ENCODE peak calls at places on chromosomes 1 and 21, in four cellular contexts. M, Q, N and C are unnamed samples.

GRCh38 chr1:213281610-213282316 is 230.7 kb downstream of the RPS6KC1 start:
- DNase-seq in N (no peak), M (no peak), Q (no peak), C (no peak)

GRCh38 chr21:45410151-45410864 is 5.3 kb downstream of the COL18A1 start:
- DNase-seq in Q (no peak), M (no peak), N (no peak), C (no peak)

GRCh38 chr1:69611316-69611715 is 43.6 kb downstream of the LRRC7 start:
- DNase-seq in M (no peak), Q (no peak), N (peak), C (no peak)

GRCh38 chr21:26453258-26453657 is 119.8 kb downstream of the CYYR1 start:
- DNase-seq in N (no peak), M (no peak), Q (no peak), C (no peak)

GRCh38 chr1:159468321-159468720 is 28.8 kb downstream of the OR10J1 start:
- DNase-seq in M (no peak), N (no peak), Q (no peak), C (no peak)

GRCh38 chr1:165073402-165074007 is 283.0 kb downstream of the LMX1A start:
- DNase-seq in Q (peak), M (no peak), N (no peak), C (peak)

GRCh38 chr1:181936768-181937581 is 124.5 kb downstream of the ZNF648 start:
- DNase-seq in N (no peak), Q (peak), M (peak), C (peak)

GRCh38 chr1:151314137-151314875 is 12.9 kb downstream of the PI4KB start:
- DNase-seq in N (peak), M (peak), Q (no peak), C (peak)

GRCh38 chr1:92858564-92859399 is 26.9 kb downstream of the RPL5 start:
- DNase-seq in M (peak), N (peak), Q (peak), C (peak)

GRCh38 chr1:235930543-235930942 is 63.8 kb upstream of the LYST start:
- DNase-seq in M (no peak), N (no peak), Q (no peak), C (no peak)

GRCh38 chr1:36561365-36561731 is 78.6 kb upstream of the CSF3R start:
- DNase-seq in Q (no peak), M (no peak), N (no peak), C (no peak)

GRCh38 chr1:23098463-23099170 is 70.0 kb downstream of the LUZP1 start:
- DNase-seq in Q (no peak), M (peak), N (no peak), C (peak)

GRCh38 chr1:226875641-226876295 is 5.4 kb downstream of the PSEN2 start:
- DNase-seq in N (no peak), M (no peak), Q (no peak), C (peak)

GRCh38 chr21:45864436-45864835 is 117.1 kb upstream of the COL6A1 start:
- DNase-seq in M (no peak), Q (no peak), N (no peak), C (no peak)

GRCh38 chr21:30478015-30478414 is 2.2 kb downstream of the KRTAP19-1 start:
- DNase-seq in M (no peak), Q (peak), N (no peak), C (no peak)

GRCh38 chr1:165854101-165854845 is 26.9 kb downstream of the UCK2 start:
- DNase-seq in Q (no peak), M (peak), N (peak), C (no peak)

GRCh38 chr1:63966016-63966415 is 192.2 kb downstream of the ROR1 start:
- DNase-seq in Q (no peak), M (no peak), N (no peak), C (no peak)

GRCh38 chr1:239744851-239745250 is 346.8 kb upstream of the FMN2 start:
- DNase-seq in Q (no peak), N (no peak), M (no peak), C (no peak)

GRCh38 chr1:158112994-158113758 is 67.5 kb upstream of the CD1D start:
- DNase-seq in M (no peak), N (no peak), Q (no peak), C (no peak)

GRCh38 chr1:115364044-115364775 is 26.2 kb upstream of the NGF start:
- DNase-seq in Q (no peak), N (peak), M (no peak), C (no peak)

GRCh38 chr1:18805925-18806849 is 53.3 kb downstream of the TAS1R2 start:
- DNase-seq in Q (no peak), M (no peak), N (no peak), C (no peak)

GRCh38 chr1:191537030-191537429 is 621.2 kb upstream of the RGS18 start:
- DNase-seq in N (no peak), M (no peak), Q (no peak), C (no peak)

GRCh38 chr1:52032785-52033131 is 852 bp downstream of the KTI12 start:
- DNase-seq in M (peak), N (no peak), Q (no peak), C (peak)

GRCh38 chr1:234214129-234214910 is 158.9 kb upstream of the COA6 start:
- DNase-seq in Q (no peak), N (no peak), M (peak), C (peak)

GRCh38 chr1:106912146-106912545 is 144.3 kb upstream of the PRMT6 start:
- DNase-seq in M (no peak), Q (no peak), N (no peak), C (no peak)

GRCh38 chr1:30315185-30315960 is 408.0 kb downstream of the MATN1 start:
- DNase-seq in Q (no peak), N (no peak), M (no peak), C (no peak)

GRCh38 chr1:209823143-209824041 is 4.4 kb upstream of the UTP25 start:
- DNase-seq in M (no peak), N (no peak), Q (peak), C (no peak)

GRCh38 chr1:13550663-13551062 is 33.0 kb upstream of the PDPN start:
- DNase-seq in Q (peak), M (no peak), N (no peak), C (no peak)

GRCh38 chr1:17056586-17056985 is 2.8 kb upstream of the SDHB start:
- DNase-seq in Q (no peak), M (no peak), N (no peak), C (no peak)

GRCh38 chr1:14769486-14770274 is 171.2 kb downstream of the KAZN start:
- DNase-seq in Q (no peak), N (no peak), M (no peak), C (no peak)

GRCh38 chr1:226438007-226438406 is 30.1 kb upstream of the PARP1 start:
- DNase-seq in M (no peak), N (no peak), Q (no peak), C (no peak)

GRCh38 chr21:36508948-36509347 is 29.0 kb upstream of the CLDN14 start:
- DNase-seq in Q (peak), M (no peak), N (no peak), C (no peak)

GRCh38 chr1:27658951-27659496 is 13.0 kb downstream of the IFI6 start:
- DNase-seq in N (peak), M (peak), Q (no peak), C (no peak)

GRCh38 chr1:115807723-115808122 is 33.2 kb downstream of the NHLH2 start:
- DNase-seq in Q (peak), N (peak), M (no peak), C (peak)

GRCh38 chr1:231157311-231157710 is 4.5 kb upstream of the TRIM67 start:
- DNase-seq in M (no peak), Q (no peak), N (no peak), C (no peak)

GRCh38 chr1:51433269-51433971 is 85.6 kb downstream of the EPS15 start:
- DNase-seq in N (no peak), Q (peak), M (no peak), C (no peak)

GRCh38 chr21:26117324-26117971 is 53.1 kb downstream of the APP start:
- DNase-seq in M (no peak), N (no peak), Q (no peak), C (no peak)

GRCh38 chr1:76727520-76727919 is 139.8 kb upstream of the ST6GALNAC5 start:
- DNase-seq in N (no peak), Q (no peak), M (no peak), C (no peak)

GRCh38 chr1:43444827-43445225 is 8.9 kb downstream of the HYI start:
- DNase-seq in N (no peak), Q (no peak), M (no peak), C (no peak)

GRCh38 chr1:107829083-107829771 is 135.8 kb downstream of the VAV3 start:
- DNase-seq in N (no peak), Q (no peak), M (no peak), C (no peak)

GRCh38 chr1:175889044-175889443 is 145.6 kb upstream of the TNR start:
- DNase-seq in Q (no peak), M (no peak), N (no peak), C (no peak)

GRCh38 chr1:175889848-175890247 is 146.5 kb upstream of the TNR start:
- DNase-seq in N (no peak), Q (no peak), M (no peak), C (no peak)

GRCh38 chr1:175887981-175888428 is 144.6 kb upstream of the TNR start:
- DNase-seq in Q (peak), N (no peak), M (no peak), C (peak)

GRCh38 chr1:175885247-175885646 is 141.9 kb upstream of the TNR start:
- DNase-seq in Q (no peak), N (peak), M (no peak), C (no peak)

DNA sequence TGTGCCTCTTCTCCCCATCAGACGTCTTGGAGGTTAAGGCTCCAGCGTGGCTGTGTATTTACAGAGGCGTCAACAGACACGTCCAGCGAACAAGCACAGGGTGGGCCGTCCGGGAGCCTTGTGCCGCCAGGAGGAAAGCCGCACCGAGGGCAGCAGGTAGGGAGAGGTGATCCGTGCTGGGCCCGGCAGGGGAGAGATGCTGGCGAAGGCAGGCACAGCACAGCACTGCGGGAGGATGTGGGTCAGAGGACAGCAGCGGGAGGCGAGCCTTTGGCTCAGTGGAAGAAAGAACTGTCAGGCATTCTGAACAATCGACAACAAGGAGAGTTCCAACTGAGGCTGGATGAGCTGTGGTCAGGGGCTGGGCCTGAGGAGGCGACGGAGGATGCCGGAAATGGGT is 144.1 kb upstream of the TNR start:
- DNase-seq in Q (no peak), N (no peak), M (no peak), C (no peak)
- H3K4me3 ChIP-seq in Q (no peak), N (no peak), M (no peak), C (no peak)

DNA sequence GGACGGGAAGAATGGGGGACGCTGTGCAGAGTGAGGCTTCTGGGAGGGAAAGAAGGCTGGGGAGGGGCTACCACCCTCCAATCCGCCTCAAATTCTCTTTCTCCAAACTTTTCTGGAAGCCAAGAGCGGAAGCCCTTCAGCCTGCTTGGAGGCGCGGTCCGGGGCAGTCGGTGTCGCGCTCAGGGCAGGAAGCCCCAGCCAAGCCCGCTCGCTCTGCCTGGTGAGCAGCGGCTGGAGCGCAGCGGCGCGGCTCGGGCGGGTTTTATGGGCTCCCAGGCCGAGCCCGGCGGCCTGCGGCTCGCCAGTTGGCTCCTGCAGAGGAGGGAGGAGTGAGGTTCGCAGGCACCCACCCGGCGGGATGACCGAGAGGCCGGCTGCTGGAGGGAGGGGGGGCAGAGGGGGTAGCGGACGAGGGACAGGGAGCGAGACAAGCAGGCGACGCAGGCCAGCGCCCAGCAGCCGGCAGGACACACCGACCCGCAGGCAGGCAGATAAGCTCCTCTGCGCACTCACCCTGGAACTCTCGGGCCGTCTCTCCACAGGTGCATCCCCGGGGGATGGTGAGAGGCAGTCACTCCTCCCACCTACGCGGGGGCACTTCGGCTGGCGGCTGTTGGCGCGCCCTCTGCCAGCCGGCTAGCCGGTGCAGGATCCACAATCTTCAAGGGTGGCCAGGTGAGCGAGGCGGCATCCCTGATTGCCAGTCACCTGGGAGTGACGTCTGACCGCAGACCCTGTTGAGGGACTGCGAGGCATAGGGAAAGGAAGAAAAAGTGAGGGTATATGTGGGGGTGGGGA is at the start of gene AVPR1B:
- DNase-seq in Q (no peak), N (no peak), M (no peak), C (peak)
- H3K4me3 ChIP-seq in Q (peak), N (peak), M (peak), C (peak)

DNA sequence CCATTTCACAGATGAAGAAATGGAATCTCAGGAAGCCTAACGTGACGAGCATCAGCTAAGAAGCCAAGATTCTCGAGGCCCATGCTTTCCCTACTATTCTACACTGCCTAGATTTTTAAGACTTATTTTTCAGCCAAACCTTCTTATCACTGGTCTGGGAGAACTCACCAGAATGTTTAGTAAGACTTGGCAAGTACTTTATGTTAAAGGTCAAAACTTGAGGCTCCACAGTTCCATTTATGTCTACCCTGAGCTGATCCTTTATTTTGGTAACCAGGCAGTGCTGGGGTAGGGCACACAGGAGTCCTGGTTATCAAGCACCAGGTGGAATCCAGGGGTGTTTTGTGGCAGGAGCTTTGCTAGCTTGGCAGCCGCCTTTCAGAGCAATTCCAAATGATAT is 16.8 kb downstream of the PLXNA2 start:
- DNase-seq in M (no peak), N (no peak), Q (no peak), C (no peak)
- H3K4me3 ChIP-seq in M (no peak), N (no peak), Q (no peak), C (no peak)

GRCh38 chr1:161738627-161739287 is 10.8 kb upstream of the DUSP12 start:
- DNase-seq in N (no peak), Q (peak), M (no peak), C (no peak)

GRCh38 chr1:161733526-161733925 is 12.2 kb downstream of the FCRLB start:
- DNase-seq in Q (no peak), N (peak), M (no peak), C (no peak)

GRCh38 chr1:161735837-161736236 is 13.7 kb upstream of the DUSP12 start:
- DNase-seq in M (no peak), N (no peak), Q (no peak), C (no peak)

GRCh38 chr1:161737625-161738024 is 12.0 kb upstream of the DUSP12 start:
- DNase-seq in N (no peak), M (no peak), Q (no peak), C (no peak)

DNA sequence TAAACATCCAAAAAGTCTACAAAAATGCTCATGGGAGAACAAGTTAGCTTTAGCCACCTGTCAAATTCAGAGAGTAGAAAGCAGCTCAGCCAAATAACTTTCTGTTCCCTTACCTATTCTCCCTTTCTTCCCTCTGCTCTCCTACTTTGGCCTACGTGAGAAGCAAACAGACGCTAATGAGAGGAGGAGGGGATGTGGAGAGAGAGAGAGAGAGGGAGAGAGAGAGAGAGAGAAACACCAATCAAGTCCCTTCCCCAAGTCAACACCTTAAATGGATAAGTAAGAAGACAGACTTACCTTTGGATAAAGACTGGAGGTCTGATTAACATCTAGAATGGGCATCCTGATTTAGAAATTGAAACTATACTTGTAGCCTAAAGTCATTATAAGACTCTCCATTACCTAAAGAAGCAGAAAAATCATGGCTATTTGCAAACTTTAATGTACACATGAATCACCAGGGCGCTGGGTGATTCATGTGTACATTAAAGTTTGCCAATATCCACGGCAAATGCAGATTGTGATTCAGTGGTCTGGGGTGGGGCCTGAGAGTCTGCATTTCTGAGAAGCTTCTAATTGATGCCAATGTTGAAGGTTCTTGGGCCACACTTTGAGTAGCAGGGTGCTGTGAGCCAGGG is 13.1 kb upstream of the DUSP12 start:
- DNase-seq in N (no peak), Q (no peak), M (no peak), C (no peak)
- H3K4me3 ChIP-seq in N (no peak), Q (no peak), M (no peak), C (no peak)

GRCh38 chr21:16071082-16071481 is 341.3 kb downstream of the USP25 start:
- DNase-seq in Q (no peak), N (no peak), M (no peak), C (no peak)
- H3K4me3 ChIP-seq in Q (peak), N (peak), M (peak), C (no peak)

GRCh38 chr1:238281418-238281817 is 390.7 kb upstream of the ZP4 start:
- DNase-seq in M (no peak), N (no peak), Q (no peak), C (no peak)

GRCh38 chr1:238279694-238280380 is 389.1 kb upstream of the ZP4 start:
- DNase-seq in Q (no peak), M (no peak), N (no peak), C (no peak)
- H3K4me3 ChIP-seq in Q (no peak), M (no peak), N (no peak), C (no peak)

DNA sequence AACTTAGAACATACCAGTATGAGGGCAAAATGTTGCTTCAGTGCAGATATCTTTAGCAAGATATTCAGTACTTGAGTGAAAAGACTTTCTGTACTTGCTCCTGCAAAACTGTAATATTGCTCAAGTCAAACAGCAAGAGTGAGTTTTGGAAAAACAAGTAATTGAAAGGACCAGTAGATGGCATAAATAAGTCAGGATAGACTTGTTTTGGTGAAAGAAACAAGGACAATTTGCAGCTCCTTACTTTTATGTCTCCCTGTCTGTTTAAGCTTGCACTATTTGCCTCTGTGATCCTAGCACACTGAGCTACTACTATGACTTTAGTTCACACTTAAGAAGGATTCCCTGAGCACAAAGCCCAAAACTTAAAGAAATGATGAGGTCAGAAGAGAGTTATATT is 39.1 kb downstream of the IFI44 start:
- DNase-seq in M (no peak), Q (peak), N (no peak), C (no peak)
- H3K4me3 ChIP-seq in M (no peak), Q (no peak), N (no peak), C (no peak)